ENCODE peak calls at places on chromosome 18, in ten cellular contexts. One of them, this sample, is unnamed.

GRCh38 chr18:58842978-58843661 is 21.6 kb upstream of the ZNF532 start:
- DNase-seq in left lung: no peak
- DNase-seq in left colon: no peak
- DNase-seq in AG09319: no peak
- DNase-seq in NCI-H1105: no peak
- DNase-seq in CD8-positive, alpha-beta memory T cell: no peak
- DNase-seq in ureter: no peak
- DNase-seq in type B pancreatic cell: no peak
- DNase-seq in sciatic nerve: no peak
- DNase-seq in cardiac fibroblast: no peak
- DNase-seq in this sample: no peak

GRCh38 chr18:58308463-58308862 is 264.4 kb downstream of the NEDD4L start:
- DNase-seq in left lung: no peak
- DNase-seq in left colon: no peak
- DNase-seq in AG09319: no peak
- DNase-seq in NCI-H1105: no peak
- DNase-seq in CD8-positive, alpha-beta memory T cell: no peak
- DNase-seq in ureter: no peak
- DNase-seq in type B pancreatic cell: no peak
- DNase-seq in sciatic nerve: no peak
- DNase-seq in cardiac fibroblast: no peak
- DNase-seq in this sample: no peak

GRCh38 chr18:33051397-33051796 is 278.6 kb upstream of the KLHL14 start:
- DNase-seq in left lung: no peak
- DNase-seq in left colon: no peak
- DNase-seq in AG09319: no peak
- DNase-seq in NCI-H1105: peak
- DNase-seq in CD8-positive, alpha-beta memory T cell: no peak
- DNase-seq in ureter: no peak
- DNase-seq in type B pancreatic cell: no peak
- DNase-seq in sciatic nerve: no peak
- DNase-seq in cardiac fibroblast: peak
- DNase-seq in this sample: no peak

GRCh38 chr18:51193621-51194287 is 3.7 kb downstream of the MEX3C start:
- DNase-seq in left lung: no peak
- DNase-seq in left colon: no peak
- DNase-seq in AG09319: peak
- DNase-seq in NCI-H1105: no peak
- DNase-seq in CD8-positive, alpha-beta memory T cell: no peak
- DNase-seq in ureter: no peak
- DNase-seq in type B pancreatic cell: no peak
- DNase-seq in sciatic nerve: no peak
- DNase-seq in cardiac fibroblast: peak
- DNase-seq in this sample: no peak

GRCh38 chr18:58453913-58454317 is 175.0 kb downstream of the ALPK2 start:
- DNase-seq in left lung: no peak
- DNase-seq in left colon: no peak
- DNase-seq in AG09319: no peak
- DNase-seq in NCI-H1105: no peak
- DNase-seq in CD8-positive, alpha-beta memory T cell: no peak
- DNase-seq in ureter: no peak
- DNase-seq in type B pancreatic cell: no peak
- DNase-seq in sciatic nerve: no peak
- DNase-seq in cardiac fibroblast: no peak
- DNase-seq in this sample: no peak

GRCh38 chr18:9017170-9017899 is 85.2 kb upstream of the NDUFV2 start:
- DNase-seq in left lung: peak
- DNase-seq in left colon: peak
- DNase-seq in AG09319: peak
- DNase-seq in NCI-H1105: no peak
- DNase-seq in CD8-positive, alpha-beta memory T cell: no peak
- DNase-seq in ureter: peak
- DNase-seq in type B pancreatic cell: no peak
- DNase-seq in sciatic nerve: peak
- DNase-seq in cardiac fibroblast: peak
- DNase-seq in this sample: peak

GRCh38 chr18:61556316-61556715 is 223.1 kb downstream of the CDH20 start:
- DNase-seq in left lung: no peak
- DNase-seq in left colon: no peak
- DNase-seq in AG09319: no peak
- DNase-seq in NCI-H1105: no peak
- DNase-seq in CD8-positive, alpha-beta memory T cell: no peak
- DNase-seq in ureter: no peak
- DNase-seq in type B pancreatic cell: no peak
- DNase-seq in sciatic nerve: no peak
- DNase-seq in cardiac fibroblast: no peak
- DNase-seq in this sample: no peak

GRCh38 chr18:23188391-23188790 is 53.1 kb downstream of the CABLES1 start:
- DNase-seq in left lung: no peak
- DNase-seq in left colon: no peak
- DNase-seq in AG09319: no peak
- DNase-seq in NCI-H1105: no peak
- DNase-seq in CD8-positive, alpha-beta memory T cell: no peak
- DNase-seq in ureter: no peak
- DNase-seq in type B pancreatic cell: no peak
- DNase-seq in sciatic nerve: no peak
- DNase-seq in cardiac fibroblast: peak
- DNase-seq in this sample: no peak

GRCh38 chr18:42275949-42276730 is 321.1 kb downstream of the PIK3C3 start:
- DNase-seq in left lung: no peak
- DNase-seq in left colon: peak
- DNase-seq in AG09319: no peak
- DNase-seq in NCI-H1105: no peak
- DNase-seq in CD8-positive, alpha-beta memory T cell: no peak
- DNase-seq in ureter: no peak
- DNase-seq in type B pancreatic cell: no peak
- DNase-seq in sciatic nerve: no peak
- DNase-seq in cardiac fibroblast: no peak
- DNase-seq in this sample: no peak

GRCh38 chr18:10234281-10234680 is 220.2 kb upstream of the APCDD1 start:
- DNase-seq in left lung: no peak
- DNase-seq in left colon: no peak
- DNase-seq in AG09319: no peak
- DNase-seq in NCI-H1105: no peak
- DNase-seq in CD8-positive, alpha-beta memory T cell: no peak
- DNase-seq in ureter: no peak
- DNase-seq in type B pancreatic cell: no peak
- DNase-seq in sciatic nerve: no peak
- DNase-seq in cardiac fibroblast: no peak
- DNase-seq in this sample: no peak

GRCh38 chr18:37184209-37184868 is 355.4 kb downstream of the KIAA1328 start:
- DNase-seq in left lung: no peak
- DNase-seq in left colon: no peak
- DNase-seq in AG09319: no peak
- DNase-seq in NCI-H1105: no peak
- DNase-seq in CD8-positive, alpha-beta memory T cell: no peak
- DNase-seq in ureter: no peak
- DNase-seq in type B pancreatic cell: no peak
- DNase-seq in sciatic nerve: no peak
- DNase-seq in cardiac fibroblast: no peak
- DNase-seq in this sample: no peak

GRCh38 chr18:9619545-9619944 is 5.2 kb upstream of the PPP4R1 start:
- DNase-seq in left lung: no peak
- DNase-seq in left colon: no peak
- DNase-seq in AG09319: no peak
- DNase-seq in NCI-H1105: no peak
- DNase-seq in CD8-positive, alpha-beta memory T cell: no peak
- DNase-seq in ureter: no peak
- DNase-seq in type B pancreatic cell: no peak
- DNase-seq in sciatic nerve: no peak
- DNase-seq in cardiac fibroblast: peak
- DNase-seq in this sample: no peak

GRCh38 chr18:11323359-11323819 is 174.0 kb upstream of the PIEZO2 start:
- DNase-seq in left lung: no peak
- DNase-seq in left colon: no peak
- DNase-seq in AG09319: no peak
- DNase-seq in NCI-H1105: no peak
- DNase-seq in CD8-positive, alpha-beta memory T cell: no peak
- DNase-seq in ureter: no peak
- DNase-seq in type B pancreatic cell: no peak
- DNase-seq in sciatic nerve: no peak
- DNase-seq in cardiac fibroblast: peak
- DNase-seq in this sample: no peak

This sample was measured in coronary artery.